ENCODE peak calls at places on chromosomes 12 and 14, in four cellular contexts. K, Z, V and R are unnamed samples.

GRCh38 chr14:31377433-31377832 is 42.9 kb downstream of the HEATR5A start:
- DNase-seq in K (no peak), Z (no peak), V (no peak), R (no peak)

GRCh38 chr12:52822771-52823510 is 9.0 kb upstream of the KRT4 start:
- DNase-seq in K (no peak), Z (no peak), V (no peak), R (no peak)

GRCh38 chr12:115103884-115104883 is 420.2 kb upstream of the TBX3 start:
- DNase-seq in K (no peak), Z (no peak), V (no peak), R (no peak)

GRCh38 chr14:31207287-31207745 is 277 bp downstream of the HECTD1 start:
- DNase-seq in V (no peak), K (no peak), Z (no peak), R (no peak)

GRCh38 chr14:65492277-65492676 is 79.7 kb downstream of the FUT8 start:
- DNase-seq in V (no peak), Z (no peak), K (no peak), R (no peak)

GRCh38 chr12:104285740-104286537 is 17.6 kb upstream of the EID3 start:
- DNase-seq in V (no peak), Z (peak; percentile 38), K (no peak), R (no peak)

GRCh38 chr12:63668028-63668799 is at the start of gene DPY19L2:
- DNase-seq in K (peak; percentile 67), Z (peak; percentile 86), V (peak; percentile 76), R (peak; percentile 76)

GRCh38 chr14:92154283-92154942 is 32.6 kb downstream of the CPSF2 start:
- DNase-seq in Z (no peak), V (no peak), K (no peak), R (no peak)

GRCh38 chr12:20370001-20370381 is 1.7 kb downstream of the PDE3A start:
- DNase-seq in Z (no peak), K (peak; percentile 36), V (peak; percentile 10), R (no peak)

GRCh38 chr14:37669242-37669641 is 73.8 kb downstream of the TTC6 start:
- DNase-seq in Z (no peak), V (no peak), K (no peak), R (no peak)

GRCh38 chr12:7681535-7681934 is 14.0 kb downstream of the GDF3 start:
- DNase-seq in Z (no peak), V (no peak), K (no peak), R (no peak)

GRCh38 chr12:44465139-44465538 is 411.0 kb downstream of the NELL2 start:
- DNase-seq in Z (peak; percentile 28), K (no peak), V (no peak), R (no peak)

GRCh38 chr12:49244161-49244560 is 20.7 kb upstream of the TUBA1C start:
- DNase-seq in V (no peak), K (no peak), Z (no peak), R (no peak)